ENCODE peak calls at places on chromosomes 1 and 21, in six cellular contexts. One of them, this sample, is unnamed. For H3K4me1, the result is how much of the 10 kb centered on the place peaks cover.

GRCh38 chr1:100734716-100735115 is 15.2 kb downstream of the VCAM1 start:
- DNase-seq in heart left ventricle: no peak
- DNase-seq in right lobe of liver: no peak
- DNase-seq in sigmoid colon: no peak
- DNase-seq in uterus: no peak
- DNase-seq in esophagus squamous epithelium: no peak
- DNase-seq in this sample: no peak

GRCh38 chr1:100835866-100836842 is 58.5 kb downstream of the EXTL2 start:
- DNase-seq in heart left ventricle: no peak
- DNase-seq in right lobe of liver: no peak
- DNase-seq in sigmoid colon: no peak
- DNase-seq in uterus: no peak
- DNase-seq in esophagus squamous epithelium: no peak
- DNase-seq in this sample: no peak

GRCh38 chr1:233512538-233512937 is 101.4 kb upstream of the KCNK1 start:
- DNase-seq in heart left ventricle: no peak
- DNase-seq in right lobe of liver: no peak
- DNase-seq in sigmoid colon: no peak
- DNase-seq in uterus: no peak
- DNase-seq in esophagus squamous epithelium: no peak
- DNase-seq in this sample: no peak

GRCh38 chr1:200620273-200621131 is at the start of gene KIF14:
- DNase-seq in heart left ventricle: peak
- DNase-seq in right lobe of liver: peak
- DNase-seq in sigmoid colon: peak
- DNase-seq in uterus: peak
- DNase-seq in esophagus squamous epithelium: peak
- DNase-seq in this sample: peak

GRCh38 chr1:15273274-15273673 is 26.3 kb downstream of the FHAD1 start:
- DNase-seq in heart left ventricle: no peak
- DNase-seq in right lobe of liver: no peak
- DNase-seq in sigmoid colon: no peak
- DNase-seq in uterus: no peak
- DNase-seq in esophagus squamous epithelium: no peak
- DNase-seq in this sample: no peak

GRCh38 chr1:240284656-240285427 is 193.2 kb downstream of the FMN2 start:
- DNase-seq in heart left ventricle: no peak
- DNase-seq in right lobe of liver: no peak
- DNase-seq in sigmoid colon: no peak
- DNase-seq in uterus: no peak
- DNase-seq in esophagus squamous epithelium: no peak
- DNase-seq in this sample: no peak

GRCh38 chr1:35554261-35555211 is 2.7 kb downstream of the KIAA0319L start:
- DNase-seq in heart left ventricle: peak
- DNase-seq in right lobe of liver: no peak
- DNase-seq in sigmoid colon: no peak
- DNase-seq in uterus: no peak
- DNase-seq in esophagus squamous epithelium: no peak
- DNase-seq in this sample: no peak

GRCh38 chr1:109991400-109991925 is 6.9 kb downstream of the AHCYL1 start:
- DNase-seq in heart left ventricle: no peak
- DNase-seq in right lobe of liver: no peak
- DNase-seq in sigmoid colon: no peak
- DNase-seq in uterus: no peak
- DNase-seq in esophagus squamous epithelium: no peak
- DNase-seq in this sample: no peak

GRCh38 chr1:64396817-64397216 is 73.1 kb upstream of the CACHD1 start:
- DNase-seq in heart left ventricle: no peak
- DNase-seq in right lobe of liver: no peak
- DNase-seq in sigmoid colon: no peak
- DNase-seq in uterus: no peak
- DNase-seq in esophagus squamous epithelium: no peak
- DNase-seq in this sample: peak

GRCh38 chr21:33948096-33948950 is 32.7 kb upstream of the ATP5PO start:
- DNase-seq in heart left ventricle: peak
- DNase-seq in right lobe of liver: no peak
- DNase-seq in sigmoid colon: peak
- DNase-seq in uterus: peak
- DNase-seq in esophagus squamous epithelium: peak
- DNase-seq in this sample: no peak

GRCh38 chr1:209567788-209568187 is 15.7 kb upstream of the CAMK1G start:
- DNase-seq in heart left ventricle: no peak
- DNase-seq in right lobe of liver: no peak
- DNase-seq in sigmoid colon: no peak
- DNase-seq in uterus: no peak
- DNase-seq in esophagus squamous epithelium: no peak
- DNase-seq in this sample: no peak

GRCh38 chr1:12316331-12316730 is 86.5 kb downstream of the VPS13D start:
- DNase-seq in heart left ventricle: no peak
- DNase-seq in right lobe of liver: no peak
- DNase-seq in sigmoid colon: no peak
- DNase-seq in uterus: no peak
- DNase-seq in esophagus squamous epithelium: no peak
- DNase-seq in this sample: no peak

GRCh38 chr1:203328714-203329122 is 22.2 kb downstream of the FMOD start:
- DNase-seq in heart left ventricle: no peak
- DNase-seq in right lobe of liver: no peak
- DNase-seq in sigmoid colon: no peak
- DNase-seq in uterus: no peak
- DNase-seq in esophagus squamous epithelium: no peak
- DNase-seq in this sample: peak

GRCh38 chr1:67371043-67371442 is 59.2 kb downstream of the SERBP1 start:
- DNase-seq in heart left ventricle: no peak
- DNase-seq in right lobe of liver: no peak
- DNase-seq in sigmoid colon: no peak
- DNase-seq in uterus: no peak
- DNase-seq in esophagus squamous epithelium: no peak
- DNase-seq in this sample: no peak

GRCh38 chr1:85406887-85407593 is 57.9 kb downstream of the DDAH1 start:
- DNase-seq in heart left ventricle: peak
- DNase-seq in right lobe of liver: no peak
- DNase-seq in sigmoid colon: peak
- DNase-seq in uterus: peak
- DNase-seq in esophagus squamous epithelium: no peak
- DNase-seq in this sample: peak

GRCh38 chr1:185157599-185158469 is 867 bp downstream of the SWT1 start:
- DNase-seq in heart left ventricle: no peak
- DNase-seq in right lobe of liver: no peak
- DNase-seq in sigmoid colon: no peak
- DNase-seq in uterus: no peak
- DNase-seq in esophagus squamous epithelium: no peak
- DNase-seq in this sample: no peak

GRCh38 chr1:65195495-65196417 is 47.8 kb downstream of the AK4 start:
- DNase-seq in heart left ventricle: no peak
- DNase-seq in right lobe of liver: no peak
- DNase-seq in sigmoid colon: no peak
- DNase-seq in uterus: no peak
- DNase-seq in esophagus squamous epithelium: no peak
- DNase-seq in this sample: no peak

GRCh38 chr21:42480736-42481135 is 15.3 kb downstream of the RSPH1 start:
- DNase-seq in heart left ventricle: no peak
- DNase-seq in right lobe of liver: no peak
- DNase-seq in sigmoid colon: no peak
- DNase-seq in uterus: no peak
- DNase-seq in esophagus squamous epithelium: no peak
- DNase-seq in this sample: no peak

DNA sequence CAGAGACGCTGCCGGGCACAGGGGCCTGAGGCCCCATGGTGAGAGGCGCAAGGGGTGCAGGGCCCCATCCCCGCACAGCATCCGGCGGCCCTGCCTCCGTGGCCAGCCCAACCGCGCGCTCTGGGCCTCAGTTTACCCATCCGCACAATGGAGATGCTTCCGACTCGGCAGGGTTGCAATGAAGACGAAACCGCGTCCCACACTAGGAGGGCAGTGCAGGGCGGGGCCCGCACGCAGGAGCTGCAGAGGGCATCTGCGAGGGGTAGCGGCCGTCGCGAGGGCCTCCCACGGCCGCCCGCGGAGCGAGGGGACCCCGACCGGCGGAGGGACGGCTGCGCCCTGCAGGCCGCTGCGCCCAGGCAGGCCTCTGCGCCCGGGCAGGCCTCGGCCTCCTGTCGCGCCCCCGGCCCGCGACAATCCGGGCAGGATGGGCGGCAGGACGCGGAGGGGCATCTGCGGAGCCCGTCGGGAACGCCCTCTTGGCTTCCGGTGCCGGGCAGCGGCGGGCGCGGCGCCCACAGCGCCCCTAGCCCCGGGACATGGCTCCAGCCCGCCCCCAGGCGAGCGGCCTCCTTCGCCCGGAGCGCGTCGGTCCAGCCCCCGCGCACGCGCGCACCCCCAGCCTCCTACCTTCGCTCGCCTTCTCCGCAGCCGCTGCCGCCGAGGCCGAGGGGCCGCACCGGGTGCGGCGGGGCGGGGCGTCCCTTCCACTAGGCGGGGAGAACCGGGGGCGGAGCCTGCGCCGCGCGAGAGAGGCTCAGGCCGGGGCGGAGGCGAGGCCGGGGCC is 15.3 kb downstream of the RNU1-1 start:
- DNase-seq in heart left ventricle: peak
- DNase-seq in right lobe of liver: peak
- DNase-seq in sigmoid colon: peak
- DNase-seq in uterus: peak
- DNase-seq in esophagus squamous epithelium: no peak
- DNase-seq in this sample: peak
- H3K27ac ChIP-seq in heart left ventricle: peak
- H3K27ac ChIP-seq in right lobe of liver: peak
- H3K27ac ChIP-seq in sigmoid colon: peak
- H3K27ac ChIP-seq in uterus: peak
- H3K27ac ChIP-seq in esophagus squamous epithelium: peak
- H3K27ac ChIP-seq in this sample: peak

GRCh38 chr1:117366982-117367768 is at the start of gene MAN1A2:
- DNase-seq in heart left ventricle: peak
- DNase-seq in right lobe of liver: peak
- DNase-seq in sigmoid colon: peak
- DNase-seq in uterus: peak
- DNase-seq in esophagus squamous epithelium: peak
- DNase-seq in this sample: peak
- H3K4me1 ChIP-seq in heart left ventricle: under half
- H3K4me1 ChIP-seq in right lobe of liver: under half
- H3K4me1 ChIP-seq in sigmoid colon: half or more
- H3K4me1 ChIP-seq in uterus: under half
- H3K4me1 ChIP-seq in esophagus squamous epithelium: half or more
- H3K4me1 ChIP-seq in this sample: under half

DNA sequence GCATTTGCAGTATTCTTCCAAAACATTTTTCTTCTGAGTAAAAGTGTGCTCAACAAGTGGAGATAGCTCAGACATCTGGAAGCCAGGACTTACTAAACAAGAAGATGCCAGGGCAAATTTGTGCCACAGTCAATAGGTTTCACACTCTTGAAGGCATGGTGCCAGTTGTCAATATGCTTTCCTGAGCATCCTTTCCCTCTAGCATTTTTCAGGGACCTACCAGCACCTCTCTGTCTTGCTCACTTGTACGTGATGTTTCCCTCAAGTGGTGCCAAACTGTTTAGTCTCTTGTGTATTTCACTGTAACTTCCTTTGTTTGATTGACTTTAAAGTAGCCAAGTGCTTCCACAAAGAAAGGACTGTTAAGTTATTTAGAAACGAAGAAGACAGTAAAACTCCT is 194.0 kb upstream of the SGIP1 start:
- DNase-seq in heart left ventricle: no peak
- DNase-seq in right lobe of liver: no peak
- DNase-seq in sigmoid colon: no peak
- DNase-seq in uterus: no peak
- DNase-seq in esophagus squamous epithelium: no peak
- DNase-seq in this sample: peak
- TF ChIP-seq POLR2A in heart left ventricle: no peak
- TF ChIP-seq POLR2A in right lobe of liver: no peak
- TF ChIP-seq POLR2A in sigmoid colon: no peak
- TF ChIP-seq POLR2A in uterus: no peak
- TF ChIP-seq POLR2A in esophagus squamous epithelium: no peak
- TF ChIP-seq POLR2A in this sample: no peak

GRCh38 chr1:27536004-27536757 is 46.2 kb upstream of the WASF2 start:
- DNase-seq in heart left ventricle: no peak
- DNase-seq in right lobe of liver: no peak
- DNase-seq in sigmoid colon: no peak
- DNase-seq in uterus: no peak
- DNase-seq in esophagus squamous epithelium: no peak
- DNase-seq in this sample: peak

GRCh38 chr1:27539901-27540861 is 50.2 kb upstream of the WASF2 start:
- DNase-seq in heart left ventricle: peak
- DNase-seq in right lobe of liver: no peak
- DNase-seq in sigmoid colon: peak
- DNase-seq in uterus: peak
- DNase-seq in esophagus squamous epithelium: no peak
- DNase-seq in this sample: no peak

GRCh38 chr1:27535386-27535785 is 45.4 kb upstream of the WASF2 start:
- DNase-seq in heart left ventricle: no peak
- DNase-seq in right lobe of liver: no peak
- DNase-seq in sigmoid colon: no peak
- DNase-seq in uterus: no peak
- DNase-seq in esophagus squamous epithelium: no peak
- DNase-seq in this sample: no peak

GRCh38 chr1:27536767-27537166 is 46.8 kb upstream of the WASF2 start:
- DNase-seq in heart left ventricle: peak
- DNase-seq in right lobe of liver: no peak
- DNase-seq in sigmoid colon: peak
- DNase-seq in uterus: peak
- DNase-seq in esophagus squamous epithelium: no peak
- DNase-seq in this sample: peak

DNA sequence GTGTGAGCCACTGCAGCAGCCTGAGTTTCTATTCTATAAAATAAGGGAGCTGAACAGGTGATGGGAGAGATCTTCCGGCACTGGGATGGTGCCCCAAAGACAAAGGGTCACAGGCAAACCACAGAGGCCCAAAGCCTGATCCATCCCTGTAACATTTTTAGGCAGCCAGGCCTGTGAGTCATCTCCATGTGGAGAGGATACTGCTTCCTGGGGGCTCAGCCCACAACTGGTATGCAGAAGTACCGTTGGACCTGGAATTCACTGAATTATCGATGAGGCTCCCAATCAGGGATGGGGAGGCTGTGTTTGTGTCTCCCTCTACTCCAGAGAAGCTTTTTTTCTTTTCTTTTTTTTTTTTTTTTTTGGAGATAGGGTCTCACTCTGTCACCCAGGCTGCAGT is 48.8 kb upstream of the WASF2 start:
- DNase-seq in heart left ventricle: no peak
- DNase-seq in right lobe of liver: no peak
- DNase-seq in sigmoid colon: peak
- DNase-seq in uterus: no peak
- DNase-seq in esophagus squamous epithelium: no peak
- DNase-seq in this sample: no peak
- H3K27ac ChIP-seq in heart left ventricle: no peak
- H3K27ac ChIP-seq in right lobe of liver: no peak
- H3K27ac ChIP-seq in sigmoid colon: peak
- H3K27ac ChIP-seq in uterus: peak
- H3K27ac ChIP-seq in esophagus squamous epithelium: peak
- H3K27ac ChIP-seq in this sample: no peak

This sample was measured in testis.